ENCODE peak calls at places on chromosomes 4 and X, in nine cellular contexts. C is CD8-positive, alpha-beta memory T cell; L is endothelial cell of umbilical vein; P is suprapubic skin; M is IMR-90; A is GM23248; X is osteoblast; K is lower lobe of right lung; S is BE2C. U is an unnamed sample.

GRCh38 chr4:158814636-158815035 is 45.8 kb downstream of the FNIP2 start:
- DNase-seq in C (no peak), L (no peak), P (no peak), M (peak; percentile 67), A (peak; percentile 63), X (peak; percentile 53), K (no peak), S (no peak), U (no peak)

GRCh38 chr4:136637071-136637777 is 895.1 kb downstream of the PCDH18 start:
- DNase-seq in C (no peak), L (peak; percentile 16), P (no peak), M (peak; percentile 4), A (peak; percentile 28), X (peak; percentile 25), K (no peak), S (peak; percentile 45), U (peak; percentile 71)

GRCh38 chrX:47361538-47362511 is 8.6 kb upstream of the ZNF157 start:
- DNase-seq in C (no peak), L (peak; percentile 93), P (no peak), M (peak; percentile 95), A (peak; percentile 85), X (peak; percentile 92), K (peak; percentile 75), S (peak; percentile 84), U (peak; percentile 91)

GRCh38 chrX:50799531-50799961 is 14.4 kb downstream of the SHROOM4 start:
- DNase-seq in C (no peak), L (peak; percentile 79), P (no peak), M (peak; percentile 56), A (peak; percentile 49), X (no peak), K (peak; percentile 53), S (no peak), U (no peak)

GRCh38 chrX:85379174-85379907 is at the start of gene POF1B:
- DNase-seq in C (no peak), L (no peak), P (no peak), M (no peak), A (no peak), X (no peak), K (peak; percentile 20), S (no peak), U (no peak)

GRCh38 chrX:17441965-17442364 is 67.0 kb downstream of the NHS start:
- DNase-seq in C (no peak), L (no peak), P (no peak), M (peak; percentile 74), A (peak; percentile 68), X (peak; percentile 72), K (no peak), S (no peak), U (no peak)

GRCh38 chr4:37628977-37629609 is 57.1 kb downstream of the RELL1 start:
- DNase-seq in C (no peak), L (peak; percentile 48), P (no peak), M (peak; percentile 87), A (peak; percentile 90), X (peak; percentile 80), K (no peak), S (peak; percentile 28), U (no peak)

GRCh38 chr4:185847352-185848078 is 35.5 kb upstream of the SORBS2 start:
- DNase-seq in C (no peak), L (no peak), P (no peak), M (peak; percentile 73), A (peak; percentile 91), X (peak; percentile 47), K (no peak), S (peak; percentile 75), U (no peak)

GRCh38 chr4:77375866-77376607 is 219.0 kb downstream of the CCNG2 start:
- DNase-seq in C (no peak), L (no peak), P (no peak), M (no peak), A (no peak), X (no peak), K (no peak), S (no peak), U (no peak)

GRCh38 chr4:14333616-14334015 is 668.7 kb upstream of the CPEB2 start:
- DNase-seq in C (no peak), L (no peak), P (no peak), M (no peak), A (no peak), X (peak; percentile 25), K (no peak), S (no peak), U (no peak)

GRCh38 chr4:68297137-68297536 is 51.6 kb upstream of the TMPRSS11B start:
- DNase-seq in C (no peak), L (no peak), P (no peak), M (no peak), A (no peak), X (no peak), K (no peak), S (no peak), U (no peak)

GRCh38 chr4:37763831-37764230 is 62.7 kb upstream of the PGM2 start:
- DNase-seq in C (no peak), L (no peak), P (no peak), M (no peak), A (no peak), X (no peak), K (no peak), S (no peak), U (no peak)

GRCh38 chr4:118076958-118077766 is 42.9 kb downstream of the NDST3 start:
- DNase-seq in C (no peak), L (peak; percentile 24), P (no peak), M (peak; percentile 34), A (peak; percentile 57), X (peak; percentile 34), K (no peak), S (peak; percentile 61), U (peak; percentile 52)

DNA sequence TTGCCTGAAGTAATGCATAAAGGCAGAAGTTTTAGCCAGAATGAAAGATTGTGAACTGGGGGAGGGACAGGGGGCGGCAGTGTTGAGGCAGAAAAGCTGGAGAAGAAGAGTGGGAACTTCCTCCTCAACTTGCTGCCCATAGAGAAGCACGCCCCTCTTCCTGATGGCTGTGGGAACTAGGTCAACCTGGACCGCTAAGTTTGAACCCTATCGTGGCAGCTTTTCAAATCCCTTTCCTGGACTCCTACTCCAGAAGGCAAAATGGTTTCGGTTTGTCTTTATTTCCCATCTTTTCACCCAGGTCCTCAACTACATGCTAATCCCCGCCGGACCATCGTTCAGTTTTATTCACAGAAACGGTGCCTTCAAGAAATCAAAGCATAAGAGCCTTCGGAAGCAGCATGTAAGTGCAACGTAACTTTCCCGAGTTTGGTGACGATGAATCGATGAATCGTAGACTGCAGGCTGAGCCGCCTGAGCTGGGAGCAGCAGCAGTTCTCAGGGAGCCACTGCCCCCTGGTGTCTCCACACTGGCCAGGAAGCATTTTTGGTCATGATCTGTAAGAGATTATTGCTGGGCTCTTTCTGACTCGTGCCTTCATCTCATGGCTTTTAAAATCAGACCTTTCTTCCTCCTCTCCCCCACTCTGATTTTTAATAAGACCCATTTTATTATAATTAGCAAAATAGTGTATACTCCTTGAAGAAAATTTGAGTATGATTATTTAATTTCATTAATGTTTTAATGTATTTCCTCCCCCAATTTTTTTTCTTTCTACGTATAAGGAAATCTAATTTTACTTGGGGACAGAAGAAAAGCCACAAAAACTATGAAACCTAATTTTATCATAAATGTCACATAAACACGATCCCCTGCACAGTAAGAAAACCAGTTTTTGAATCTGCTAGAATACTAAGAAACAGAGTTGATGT is 21.4 kb downstream of the SPINK2 start:
- DNase-seq in C (peak; percentile 78), L (peak; percentile 87), P (peak; percentile 88), M (peak; percentile 86), A (peak; percentile 93), X (peak; percentile 81), K (peak; percentile 85), S (peak; percentile 82), U (peak; percentile 90)
- H3K36me3 ChIP-seq in C (no peaks in the 10 kb centered on the region), L (no peaks in the 10 kb centered on the region), P (no peaks in the 10 kb centered on the region), M (no peaks in the 10 kb centered on the region), A (no peaks in the 10 kb centered on the region), X (no peaks in the 10 kb centered on the region), K (no peaks in the 10 kb centered on the region), S (no peaks in the 10 kb centered on the region), U (no peaks in the 10 kb centered on the region)

GRCh38 chr4:115376866-115377265 is 263.4 kb upstream of the NDST4 start:
- DNase-seq in C (no peak), L (no peak), P (no peak), M (no peak), A (no peak), X (no peak), K (no peak), S (no peak), U (no peak)
- H3K36me3 ChIP-seq in C (no peaks in the 10 kb centered on the region), L (no peaks in the 10 kb centered on the region), P (no peaks in the 10 kb centered on the region), M (no peaks in the 10 kb centered on the region), A (no peaks in the 10 kb centered on the region), X (no peaks in the 10 kb centered on the region), K (no peaks in the 10 kb centered on the region), S (no peaks in the 10 kb centered on the region), U (no peaks in the 10 kb centered on the region)

GRCh38 chrX:39866229-39866628 is 231.5 kb downstream of the BCOR start:
- DNase-seq in C (no peak), L (peak; percentile 4), P (no peak), M (no peak), A (no peak), X (no peak), K (no peak), S (no peak), U (no peak)

GRCh38 chrX:39857780-39858179 is 240.0 kb downstream of the BCOR start:
- DNase-seq in C (no peak), L (no peak), P (no peak), M (no peak), A (no peak), X (no peak), K (no peak), S (no peak), U (no peak)

GRCh38 chrX:39859991-39860861 is 237.5 kb downstream of the BCOR start:
- DNase-seq in C (no peak), L (peak; percentile 81), P (no peak), M (peak; percentile 91), A (peak; percentile 65), X (no peak), K (no peak), S (peak; percentile 59), U (peak; percentile 70)

DNA sequence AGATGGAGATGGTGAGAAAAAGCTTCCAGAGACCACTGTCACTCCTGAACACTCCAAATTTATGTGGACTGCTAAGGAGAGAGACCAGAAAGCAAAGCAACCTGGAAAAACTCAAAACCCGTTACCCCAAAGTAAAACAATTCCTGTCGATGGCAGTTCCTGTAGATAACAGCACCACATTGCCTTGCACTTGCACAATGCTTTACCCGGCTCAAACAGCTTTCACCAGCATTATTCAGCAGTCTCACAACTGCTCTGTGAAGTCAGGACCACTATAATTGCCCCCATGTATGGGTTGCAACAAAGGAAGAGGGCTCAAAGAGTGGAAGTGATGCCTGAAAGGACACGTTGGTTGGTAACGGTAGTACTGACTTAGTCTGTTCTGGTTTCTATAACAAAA is 234.8 kb downstream of the BCOR start:
- DNase-seq in C (no peak), L (no peak), P (no peak), M (no peak), A (no peak), X (no peak), K (no peak), S (no peak), U (no peak)
- H3K36me3 ChIP-seq in C (no peaks in the 10 kb centered on the region), L (no peaks in the 10 kb centered on the region), P (no peaks in the 10 kb centered on the region), M (no peaks in the 10 kb centered on the region), A (no peaks in the 10 kb centered on the region), X (no peaks in the 10 kb centered on the region), K (no peaks in the 10 kb centered on the region), S (no peaks in the 10 kb centered on the region), U (no peaks in the 10 kb centered on the region)

DNA sequence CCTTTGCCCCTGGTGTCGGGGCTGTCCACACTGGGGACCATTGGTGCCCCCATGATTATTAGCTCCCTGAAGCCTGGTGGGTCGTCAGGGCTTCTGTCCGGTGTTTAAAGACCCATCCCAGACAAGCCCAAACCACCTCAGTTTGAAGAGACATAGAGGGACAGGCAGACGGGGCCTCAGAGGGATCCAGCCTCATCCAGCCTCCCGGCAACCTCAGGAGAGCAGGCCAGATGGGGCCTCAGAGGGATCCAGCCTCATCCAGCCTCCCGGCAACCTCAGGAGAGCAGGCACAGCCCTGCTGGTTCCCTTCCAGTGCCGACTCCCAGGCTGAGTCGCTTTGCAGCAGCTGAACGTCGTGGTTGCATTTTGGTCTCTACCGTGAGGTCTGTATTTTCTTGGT is 32.1 kb downstream of the PIGG start:
- DNase-seq in C (no peak), L (no peak), P (no peak), M (no peak), A (no peak), X (peak; percentile 85), K (no peak), S (no peak), U (no peak)
- H3K36me3 ChIP-seq in C (peaks cover 4% of the 10 kb centered on the region), L (no peaks in the 10 kb centered on the region), P (peaks cover 91% of the 10 kb centered on the region), M (peaks cover 64% of the 10 kb centered on the region), A (peaks cover 12% of the 10 kb centered on the region), X (peaks cover 43% of the 10 kb centered on the region), K (peaks cover 92% of the 10 kb centered on the region), S (peaks cover 42% of the 10 kb centered on the region), U (no peaks in the 10 kb centered on the region)